ENCODE peak calls at places on chromosomes 6 and 20, in ten cellular contexts. C, V, P, B, G, Y, R, O, S and U are unnamed samples.

GRCh38 chr6:136425793-136426192 is 124.4 kb downstream of the MAP7 start:
- DNase-seq in B (no peak), G (no peak), Y (no peak), P (no peak), R (no peak), S (no peak), V (no peak), C (no peak), O (no peak), U (no peak)

GRCh38 chr20:25058051-25058796 is at the start of gene ACSS1:
- DNase-seq in P (peak), V (peak), O (no peak), S (peak), C (no peak), B (peak), R (peak), G (no peak), Y (no peak), U (no peak)

GRCh38 chr20:21503345-21503744 is 10.5 kb downstream of the NKX2-2 start:
- DNase-seq in C (no peak), V (no peak), S (peak), P (no peak), R (peak), G (no peak), B (no peak), O (peak), Y (no peak), U (peak)

GRCh38 chr6:27479319-27480182 is 6.6 kb upstream of the ZNF184 start:
- DNase-seq in O (peak), V (peak), R (peak), Y (peak), B (peak), P (peak), C (peak), G (peak), S (peak), U (peak)

GRCh38 chr6:16333580-16333979 is 95.2 kb downstream of the GMPR start:
- DNase-seq in V (no peak), S (peak), R (peak), Y (no peak), G (no peak), P (no peak), B (no peak), O (no peak), C (no peak), U (peak)

GRCh38 chr6:129683606-129684322 is 26.2 kb downstream of the ARHGAP18 start:
- DNase-seq in S (peak), B (no peak), R (peak), O (peak), C (no peak), P (no peak), V (peak), Y (no peak), G (no peak), U (peak)

GRCh38 chr6:6811151-6812002 is 222.9 kb downstream of the LY86 start:
- DNase-seq in V (no peak), Y (peak), O (peak), B (no peak), R (peak), C (no peak), G (no peak), S (peak), P (no peak), U (peak)

GRCh38 chr6:138999949-139000725 is 12.1 kb upstream of the REPS1 start:
- DNase-seq in V (no peak), O (peak), S (peak), P (no peak), G (no peak), B (no peak), Y (peak), C (no peak), R (no peak), U (no peak)

GRCh38 chr6:85676086-85676729 is 33.5 kb upstream of the SYNCRIP start:
- DNase-seq in R (no peak), S (no peak), C (no peak), V (no peak), Y (no peak), B (no peak), O (no peak), P (no peak), G (no peak), U (no peak)

GRCh38 chr6:149646599-149646998 is 1.9 kb downstream of the KATNA1 start:
- DNase-seq in O (no peak), R (no peak), V (no peak), S (no peak), Y (no peak), P (no peak), C (no peak), B (no peak), G (no peak), U (no peak)

GRCh38 chr20:33175123-33175522 is 7.2 kb downstream of the BPIFA2 start:
- DNase-seq in O (no peak), G (no peak), B (no peak), S (no peak), R (no peak), Y (no peak), C (no peak), P (no peak), V (no peak), U (no peak)

GRCh38 chr6:114432380-114432779 is 89.6 kb upstream of the HS3ST5 start:
- DNase-seq in O (no peak), C (peak), R (no peak), B (no peak), V (no peak), S (no peak), Y (no peak), G (no peak), P (no peak), U (no peak)

GRCh38 chr6:37115236-37115894 is 54.6 kb upstream of the PIM1 start:
- DNase-seq in R (no peak), B (no peak), O (no peak), C (no peak), V (no peak), G (no peak), P (no peak), S (peak), Y (no peak), U (no peak)

GRCh38 chr6:89360415-89360999 is 8.0 kb upstream of the UBE2J1 start:
- DNase-seq in G (no peak), P (no peak), O (no peak), B (no peak), S (peak), V (no peak), Y (no peak), R (peak), C (no peak), U (peak)